ENCODE peak calls at places on chromosomes 6 and 20, in five cellular contexts. C is astrocyte of the spinal cord, G is LNCaP clone FGC, P is esophagus muscularis mucosa, H is AG04450. Q is an unnamed sample.

GRCh38 chr6:97049254-97050004 is 124.9 kb downstream of the KLHL32 start:
- DNase-seq in C (no peak), G (no peak), P (no peak), H (no peak), Q (no peak)

GRCh38 chr20:16125810-16126209 is 447.4 kb downstream of the KIF16B start:
- DNase-seq in C (no peak), G (no peak), P (no peak), H (no peak), Q (peak; percentile 47)

GRCh38 chr6:107185570-107185969 is 70.3 kb upstream of the BEND3 start:
- DNase-seq in C (peak; percentile 6), G (peak; percentile 59), P (no peak), H (no peak), Q (peak; percentile 42)

GRCh38 chr20:34010405-34010895 is 16.7 kb downstream of the RALY start:
- DNase-seq in C (no peak), G (no peak), P (no peak), H (no peak), Q (no peak)

GRCh38 chr6:7673063-7673536 is 52.8 kb upstream of the BMP6 start:
- DNase-seq in C (peak; percentile 8), G (no peak), P (no peak), H (no peak), Q (peak; percentile 35)

GRCh38 chr6:25689966-25690365 is 38.0 kb downstream of the SCGN start:
- DNase-seq in C (no peak), G (no peak), P (no peak), H (no peak), Q (no peak)

GRCh38 chr6:28295326-28295725 is 14.0 kb downstream of the PGBD1 start:
- DNase-seq in C (no peak), G (no peak), P (no peak), H (no peak), Q (no peak)

GRCh38 chr20:41958391-41958790 is 340.2 kb upstream of the CHD6 start:
- DNase-seq in C (no peak), G (no peak), P (no peak), H (no peak), Q (no peak)

GRCh38 chr6:57182017-57182432 is 9.9 kb downstream of the BAG2 start:
- DNase-seq in C (no peak), G (no peak), P (no peak), H (peak; percentile 68), Q (no peak)

GRCh38 chr6:159092631-159093030 is 47.8 kb upstream of the TAGAP start:
- DNase-seq in C (no peak), G (no peak), P (no peak), H (no peak), Q (no peak)

DNA sequence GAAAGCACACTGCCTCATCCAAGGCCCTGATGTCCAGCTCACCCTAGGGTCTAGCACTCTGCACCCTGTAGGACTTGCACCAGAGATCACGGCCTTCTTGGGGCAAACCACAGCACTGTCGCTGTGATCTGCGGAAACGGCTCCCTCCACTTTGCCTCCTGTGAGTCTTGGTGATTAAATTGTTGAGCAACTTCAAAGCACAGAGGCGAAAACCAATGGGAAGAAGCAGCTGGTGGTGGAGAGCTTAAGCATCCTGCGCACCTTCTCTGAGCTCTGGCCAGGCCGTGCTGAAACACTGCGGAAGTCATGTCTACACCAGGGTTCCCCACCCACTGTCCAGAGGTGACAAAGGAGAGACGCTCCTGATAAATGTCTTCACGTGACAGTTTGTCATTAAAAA is 3.2 kb downstream of the RAMACL start:
- DNase-seq in C (no peak), G (no peak), P (no peak), H (no peak), Q (no peak)
- H3K4me3 ChIP-seq in C (no peak overlapping the region), G (no peak overlapping the region), P (no peak overlapping the region), H (no peak overlapping the region), Q (no peak overlapping the region)

DNA sequence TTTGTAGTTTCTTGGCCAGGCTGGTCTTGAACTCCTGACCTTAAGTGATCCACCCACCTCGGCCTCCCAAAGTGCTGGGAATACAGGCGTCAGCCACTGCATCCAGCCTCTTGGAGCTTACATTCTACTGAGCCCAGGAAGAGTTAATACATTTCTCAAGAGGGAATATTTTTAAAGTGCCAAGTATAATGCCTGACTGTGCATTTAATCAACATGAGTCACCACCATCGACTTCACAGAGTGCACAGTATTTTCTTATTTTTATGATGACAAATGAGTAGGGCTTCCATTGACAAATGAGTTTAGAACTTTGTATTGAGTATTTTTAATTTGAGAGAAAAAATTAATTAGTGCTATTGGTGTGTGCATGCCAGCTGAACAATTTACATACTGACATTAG is 72.2 kb downstream of the SASH1 start:
- DNase-seq in C (peak; percentile 74), G (no peak), P (no peak), H (no peak), Q (no peak)
- H3K4me3 ChIP-seq in C (no peak overlapping the region), G (no peak overlapping the region), P (no peak overlapping the region), H (no peak overlapping the region), Q (no peak overlapping the region)

DNA sequence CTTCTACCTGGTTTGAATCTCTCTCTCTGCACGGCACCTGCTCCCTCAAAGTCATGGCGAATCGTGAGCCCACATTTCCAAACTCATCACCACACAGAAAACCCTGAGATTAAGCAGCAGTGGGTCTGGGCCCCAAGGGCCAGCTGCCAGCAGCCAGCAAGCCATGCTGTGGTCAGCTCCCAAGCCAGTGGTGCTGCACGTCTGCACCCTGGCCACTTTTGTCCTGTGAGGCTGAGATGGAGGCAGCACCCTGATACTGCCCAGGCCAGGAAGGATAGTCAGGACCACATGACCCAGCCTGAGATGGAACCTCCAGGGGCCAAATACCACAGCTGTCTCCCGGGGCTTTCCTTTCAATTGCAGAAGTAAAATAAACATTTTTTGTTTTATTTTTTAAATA is 93.9 kb downstream of the PRND start:
- DNase-seq in C (no peak), G (no peak), P (no peak), H (no peak), Q (no peak)
- H3K4me3 ChIP-seq in C (no peak overlapping the region), G (no peak overlapping the region), P (no peak overlapping the region), H (no peak overlapping the region), Q (no peak overlapping the region)

GRCh38 chr20:38214871-38215788 is 45.4 kb downstream of the KIAA1755 start:
- DNase-seq in C (no peak), G (no peak), P (no peak), H (no peak), Q (no peak)

GRCh38 chr20:38216736-38217595 is 43.6 kb downstream of the KIAA1755 start:
- DNase-seq in C (no peak), G (no peak), P (no peak), H (no peak), Q (no peak)

GRCh38 chr20:38217791-38218565 is 42.6 kb downstream of the KIAA1755 start:
- DNase-seq in C (peak; percentile 92), G (no peak), P (no peak), H (peak; percentile 83), Q (no peak)

GRCh38 chr20:38215789-38216182 is 44.7 kb downstream of the KIAA1755 start:
- DNase-seq in C (no peak), G (no peak), P (no peak), H (no peak), Q (no peak)

GRCh38 chr20:38216201-38216600 is 44.3 kb downstream of the KIAA1755 start:
- DNase-seq in C (no peak), G (no peak), P (no peak), H (no peak), Q (no peak)
- H3K4me3 ChIP-seq in C (no peak overlapping the region), G (no peak overlapping the region), P (no peak overlapping the region), H (no peak overlapping the region), Q (no peak overlapping the region)

GRCh38 chr20:35771689-35772562 is at the start of gene PHF20:
- DNase-seq in C (peak; percentile 98), G (peak; percentile 87), P (peak; percentile 100), H (peak; percentile 96), Q (peak; percentile 99)

GRCh38 chr20:35773154-35773751 is 1.4 kb downstream of the PHF20 start:
- DNase-seq in C (peak; percentile 3), G (no peak), P (no peak), H (no peak), Q (peak; percentile 61)

GRCh38 chr20:35771367-35771688 is 487 bp upstream of the PHF20 start:
- DNase-seq in C (no peak), G (no peak), P (no peak), H (no peak), Q (no peak)

GRCh38 chr20:35772563-35773058 is 796 bp downstream of the PHF20 start:
- DNase-seq in C (no peak), G (no peak), P (no peak), H (no peak), Q (no peak)

DNA sequence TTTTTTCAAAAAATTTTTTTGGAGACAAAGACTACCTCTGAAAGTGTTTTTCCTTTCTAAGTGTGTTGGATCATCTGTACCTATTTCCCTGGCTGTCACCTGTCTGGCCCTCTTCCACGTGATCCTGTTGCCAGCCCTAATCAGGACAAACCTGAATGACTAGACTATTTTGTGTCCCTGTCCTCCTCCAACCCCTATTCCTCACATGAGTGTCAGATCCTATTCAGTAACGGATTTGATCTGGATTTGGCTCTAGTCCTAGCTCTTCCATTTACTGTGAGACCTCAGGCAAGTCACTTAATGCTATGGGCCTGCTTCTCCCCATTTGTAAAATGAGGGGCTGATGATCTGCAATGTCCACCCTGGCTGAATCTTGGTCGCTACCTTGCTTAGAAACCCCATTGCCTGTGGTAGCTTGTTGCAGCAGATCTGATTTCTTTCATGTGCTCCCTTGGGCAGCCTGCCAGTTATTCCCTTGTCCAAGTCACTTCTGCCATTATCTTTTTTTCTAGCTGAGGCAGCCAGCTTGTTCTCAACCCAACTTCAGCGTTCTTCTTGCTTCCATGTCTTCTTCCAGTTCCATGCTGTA is 4.8 kb downstream of the PHF20 start:
- DNase-seq in C (peak; percentile 35), G (peak; percentile 98), P (no peak), H (no peak), Q (no peak)
- H3K4me3 ChIP-seq in C (no peak overlapping the region), G (peak overlapping the region; percentile 33), P (no peak overlapping the region), H (no peak overlapping the region), Q (no peak overlapping the region)

DNA sequence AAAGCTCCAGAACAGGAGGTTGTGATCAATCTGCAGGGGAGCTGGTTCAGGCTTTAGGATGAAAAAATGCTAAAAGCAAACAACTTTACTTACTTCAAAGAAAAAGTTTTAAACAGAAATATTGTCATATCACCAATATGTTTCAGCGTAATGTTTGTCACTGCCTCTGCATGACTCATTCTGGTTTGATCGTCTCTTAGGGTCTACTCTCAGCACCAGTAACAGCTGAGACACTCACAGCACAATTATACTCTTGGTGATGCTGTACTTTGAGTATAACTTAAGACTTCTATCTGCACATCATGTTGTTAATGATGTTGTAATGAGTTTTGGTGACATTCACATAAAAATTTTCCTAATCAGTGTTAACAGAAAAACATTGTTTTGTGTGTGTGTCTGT is 665.4 kb downstream of the EPM2A start:
- DNase-seq in C (peak; percentile 18), G (no peak), P (no peak), H (no peak), Q (no peak)
- H3K4me3 ChIP-seq in C (no peak overlapping the region), G (no peak overlapping the region), P (no peak overlapping the region), H (no peak overlapping the region), Q (no peak overlapping the region)